ENCODE peak calls at places on chromosomes 13 and 19, in five cellular contexts. Z is K562, J is HepG2, K is H1, H is GM12878. S is an unnamed sample.

GRCh38 chr13:22017226-22017625 is 346.4 kb downstream of the FGF9 start:
- DNase-seq in Z (no peak), J (no peak), K (no peak), H (peak), S (no peak)

GRCh38 chr13:85367887-85368286 is 431.3 kb downstream of the SLITRK6 start:
- DNase-seq in Z (no peak), J (no peak), K (no peak), H (no peak), S (no peak)

GRCh38 chr19:49645995-49646394 is 4.0 kb downstream of the SCAF1 start:
- DNase-seq in Z (no peak), J (no peak), K (no peak), H (no peak), S (no peak)

GRCh38 chr19:13748169-13748884 is 16.0 kb upstream of the MRI1 start:
- DNase-seq in Z (no peak), J (no peak), K (peak), H (no peak), S (no peak)

GRCh38 chr19:43532571-43532961 is 422 bp upstream of the ZNF575 start:
- DNase-seq in Z (no peak), J (no peak), K (no peak), H (no peak), S (peak)

GRCh38 chr13:78714717-78715116 is 55.8 kb upstream of the OBI1 start:
- DNase-seq in Z (no peak), J (no peak), K (no peak), H (no peak), S (no peak)

GRCh38 chr13:26475176-26476110 is 82.0 kb upstream of the WASF3 start:
- DNase-seq in Z (no peak), J (no peak), K (peak), H (no peak), S (peak)

GRCh38 chr13:67515895-67516294 is 285.8 kb upstream of the PCDH9 start:
- DNase-seq in Z (no peak), J (no peak), K (no peak), H (no peak), S (no peak)

GRCh38 chr13:101408154-101408553 is 8.2 kb downstream of the NALCN start:
- DNase-seq in Z (no peak), J (no peak), K (no peak), H (no peak), S (no peak)

GRCh38 chr13:93355094-93355493 is 128.5 kb downstream of the GPC6 start:
- DNase-seq in Z (peak), J (no peak), K (no peak), H (no peak), S (no peak)

DNA sequence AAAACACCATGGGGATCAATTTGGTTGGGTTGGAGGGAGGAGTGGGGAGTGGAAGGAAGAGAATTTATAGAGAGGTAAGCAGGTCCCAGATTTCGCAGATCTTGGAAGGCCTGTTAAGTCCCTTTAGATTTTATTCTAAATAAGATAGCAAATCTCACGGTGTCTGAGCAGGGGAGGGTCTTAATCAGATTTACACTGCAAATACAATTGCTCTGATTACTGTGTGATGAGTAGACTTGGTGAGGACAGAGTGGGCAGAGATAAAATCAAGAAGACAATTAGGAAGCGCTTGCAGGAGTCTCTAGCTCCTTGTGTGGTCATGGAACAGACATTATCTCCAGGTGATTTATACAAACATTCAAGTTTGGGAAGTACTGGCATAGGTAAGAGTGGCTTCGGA is 126.0 kb downstream of the GPC6 start:
- DNase-seq in Z (peak), J (no peak), K (no peak), H (no peak), S (no peak)
- TF ChIP-seq USF2 in Z (no peak), J (no peak), K (no peak), H (no peak), S (no peak)

GRCh38 chr19:46812898-46813569 is 24.6 kb upstream of the SLC1A5 start:
- DNase-seq in Z (peak), J (peak), K (peak), H (no peak), S (peak)
- TF ChIP-seq CREB1 in Z (no peak), J (no peak), K (no peak), H (no peak), S (no peak)

GRCh38 chr13:51260154-51260553 is 38.0 kb downstream of the FAM124A start:
- DNase-seq in Z (no peak), J (no peak), K (peak), H (no peak), S (no peak)

GRCh38 chr13:51258612-51259358 is 36.6 kb downstream of the FAM124A start:
- DNase-seq in Z (no peak), J (no peak), K (peak), H (no peak), S (no peak)

GRCh38 chr13:51261610-51262249 is 39.5 kb downstream of the FAM124A start:
- DNase-seq in Z (no peak), J (no peak), K (peak), H (no peak), S (no peak)

GRCh38 chr13:51259359-51259645 is 37.1 kb downstream of the FAM124A start:
- DNase-seq in Z (no peak), J (no peak), K (no peak), H (no peak), S (no peak)

DNA sequence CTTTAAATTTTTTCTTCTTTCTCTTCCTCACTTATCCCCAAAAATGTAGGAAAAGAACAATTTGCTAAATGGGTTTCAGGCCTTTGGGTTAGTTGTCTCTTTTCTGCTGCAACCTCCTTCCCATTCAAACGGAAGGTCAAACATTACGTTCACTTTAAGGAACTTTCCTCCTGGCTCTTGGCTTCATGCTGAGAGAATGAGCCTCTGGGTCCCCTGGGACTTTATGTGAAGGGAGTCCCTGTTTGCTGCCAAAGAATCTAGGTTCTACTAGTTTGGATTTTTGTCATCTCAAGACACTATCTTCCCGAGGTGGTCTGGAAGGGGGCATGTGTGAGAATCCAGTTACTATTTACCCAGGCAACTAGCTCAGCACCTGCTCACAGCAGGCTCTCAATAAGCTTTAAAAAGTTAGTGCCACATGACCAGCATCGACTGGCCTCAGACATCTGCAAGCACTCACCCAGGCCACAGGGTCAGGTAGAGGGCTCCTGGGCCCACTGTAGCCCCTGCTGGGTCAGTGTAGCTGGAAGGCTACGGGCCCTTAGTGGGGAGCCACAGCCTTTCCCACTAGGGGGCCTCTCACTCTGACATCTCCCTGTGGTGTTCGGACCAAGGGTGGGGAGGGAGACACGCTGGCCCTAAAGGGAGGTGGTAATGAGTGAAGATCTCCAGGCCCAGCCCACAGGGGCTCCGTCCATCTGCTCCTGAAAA is 40.5 kb downstream of the FAM124A start:
- DNase-seq in Z (no peak), J (peak), K (no peak), H (no peak), S (no peak)
- TF ChIP-seq USF2 in Z (no peak), J (no peak), K (no peak), H (no peak), S (peak)

GRCh38 chr13:90414691-90415596 is 932.5 kb upstream of the MIR17HG start:
- DNase-seq in Z (no peak), J (no peak), K (no peak), H (no peak), S (no peak)
- TF ChIP-seq CREB1 in Z (no peak), J (no peak), K (no peak), H (no peak), S (no peak)

DNA sequence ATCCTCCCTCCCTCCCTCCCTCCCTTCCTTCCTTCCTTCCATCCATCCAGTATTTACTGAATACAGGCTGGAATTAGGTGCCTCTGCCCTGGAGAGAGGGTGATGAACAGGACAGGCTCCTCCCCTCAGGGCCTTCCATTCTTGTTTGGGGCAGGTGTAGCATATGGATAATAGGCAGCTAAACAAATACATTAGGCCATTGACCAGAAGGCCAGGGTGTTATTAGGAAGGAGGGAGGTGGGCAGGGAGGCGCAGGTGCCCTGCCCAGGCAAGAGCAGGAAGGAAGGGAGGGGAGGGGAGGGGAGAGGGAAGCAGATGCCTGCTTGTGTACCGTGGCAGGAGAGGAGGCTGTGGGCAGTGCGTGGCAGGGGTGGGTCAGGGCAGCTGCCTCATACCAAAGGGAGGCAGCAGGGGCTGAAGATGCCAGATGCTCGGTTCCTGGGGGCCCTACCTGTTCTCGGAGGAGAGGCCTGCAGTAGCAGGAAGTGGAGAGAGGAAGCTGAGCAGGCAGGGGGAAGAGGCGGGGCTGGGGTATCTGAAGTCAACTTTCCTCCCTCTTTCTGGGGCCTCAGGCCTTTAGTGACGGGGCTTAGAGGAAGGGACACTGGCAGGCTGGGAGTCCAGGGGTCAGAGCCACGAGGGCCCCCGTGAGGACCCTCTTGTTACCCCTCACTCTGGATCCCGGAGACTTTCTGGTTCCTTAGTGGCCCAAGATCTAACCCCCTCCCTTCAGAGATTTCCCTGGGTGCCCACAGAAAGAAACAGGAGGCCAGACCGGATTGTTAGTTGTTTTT is at the start of gene RINL:
- DNase-seq in Z (peak), J (no peak), K (no peak), H (no peak), S (no peak)
- TF ChIP-seq USF2 in Z (no peak), J (no peak), K (no peak), H (no peak), S (no peak)

GRCh38 chr13:41558781-41559560 is 101.6 kb downstream of the RGCC start:
- DNase-seq in Z (no peak), J (no peak), K (no peak), H (no peak), S (no peak)
- TF ChIP-seq CREB1 in Z (no peak), J (no peak), K (no peak), H (no peak), S (no peak)

GRCh38 chr19:2532252-2533071 is 56.5 kb downstream of the GADD45B start:
- DNase-seq in Z (no peak), J (no peak), K (no peak), H (no peak), S (no peak)
- TF ChIP-seq USF2 in Z (no peak), J (no peak), K (no peak), H (no peak), S (no peak)

GRCh38 chr19:18955042-18955441 is 14.0 kb upstream of the HOMER3 start:
- DNase-seq in Z (no peak), J (no peak), K (no peak), H (no peak), S (no peak)
- TF ChIP-seq CREB1 in Z (no peak), J (no peak), K (no peak), H (no peak), S (no peak)

DNA sequence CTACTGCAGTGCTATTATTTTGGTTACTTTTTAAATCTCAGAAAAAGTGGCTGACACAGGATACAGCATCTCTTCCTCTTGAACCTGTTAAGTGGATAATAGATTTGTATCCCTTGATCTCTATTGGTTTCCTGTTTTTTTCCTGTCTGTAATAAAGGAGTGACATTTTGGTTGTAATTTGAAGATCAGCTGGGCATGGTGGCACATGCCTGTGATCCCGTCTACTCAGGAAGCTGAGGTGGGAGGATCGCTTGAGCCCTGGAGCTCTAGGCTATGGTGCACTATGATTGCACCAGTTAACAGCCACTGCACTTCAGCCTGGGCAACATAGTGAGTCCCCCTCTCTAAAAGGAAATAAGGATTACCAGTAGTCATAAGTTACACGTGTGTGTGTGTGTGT is 46.8 kb downstream of the METTL21C start:
- DNase-seq in Z (no peak), J (no peak), K (no peak), H (no peak), S (no peak)
- TF ChIP-seq USF2 in Z (no peak), J (no peak), K (no peak), H (no peak), S (no peak)

S was measured in WTC11.